ENCODE peak calls at places on chromosomes 13 and 19, in four cellular contexts. F, B, P and T are unnamed samples.

GRCh38 chr13:50735071-50735470 is 108.4 kb downstream of the DLEU7 start:
- DNase-seq in F (no peak), P (no peak), B (no peak), T (no peak)

GRCh38 chr13:99258946-99259345 is 767 bp upstream of the GPR18 start:
- DNase-seq in P (no peak), F (no peak), B (no peak), T (no peak)

GRCh38 chr19:33384983-33385382 is 11.5 kb downstream of the CEBPG start:
- DNase-seq in P (no peak), B (no peak), F (no peak), T (no peak)

GRCh38 chr19:18904334-18905057 is 8.5 kb upstream of the CERS1 start:
- DNase-seq in B (no peak), F (no peak), P (no peak), T (no peak)

GRCh38 chr19:58227964-58228583 is 640 bp upstream of the ZNF544 start:
- DNase-seq in P (no peak), F (no peak), B (no peak), T (no peak)

GRCh38 chr19:57583104-57583520 is 833 bp upstream of the ZIK1 start:
- DNase-seq in B (no peak), F (no peak), P (no peak), T (no peak)

GRCh38 chr19:11179716-11180297 is 17.5 kb downstream of the KANK2 start:
- DNase-seq in P (no peak), B (no peak), F (peak), T (no peak)

GRCh38 chr19:347946-348861 is 3.6 kb upstream of the MIER2 start:
- DNase-seq in P (peak), B (no peak), F (no peak), T (peak)

GRCh38 chr13:60620611-60621395 is 223.8 kb downstream of the TDRD3 start:
- DNase-seq in B (no peak), P (no peak), F (no peak), T (no peak)

GRCh38 chr19:3606174-3606689 is 443 bp downstream of the TBXA2R start:
- DNase-seq in B (peak), P (no peak), F (no peak), T (peak)

GRCh38 chr19:23440207-23440606 is 44.9 kb upstream of the ZNF91 start:
- DNase-seq in F (no peak), B (peak), P (no peak), T (peak)

GRCh38 chr19:33134571-33135041 is 2.7 kb downstream of the WDR88 start:
- DNase-seq in F (no peak), B (no peak), P (no peak), T (peak)

GRCh38 chr13:27644302-27644701 is 22.6 kb downstream of the POLR1D start:
- DNase-seq in P (no peak), F (no peak), B (no peak), T (no peak)

GRCh38 chr19:29381353-29382203 is 144.2 kb upstream of the VSTM2B start:
- DNase-seq in P (no peak), F (no peak), B (no peak), T (no peak)

GRCh38 chr13:88223958-88224357 is 552.8 kb downstream of the SLITRK5 start:
- DNase-seq in P (no peak), B (no peak), F (no peak), T (no peak)

GRCh38 chr13:106471957-106472543 is 63.4 kb downstream of the EFNB2 start:
- DNase-seq in F (no peak), P (peak), B (no peak), T (peak)

GRCh38 chr13:79915386-79915785 is 425.5 kb downstream of the SPRY2 start:
- DNase-seq in B (no peak), P (no peak), F (no peak), T (no peak)

GRCh38 chr19:3387645-3388589 is 21.5 kb downstream of the NFIC start:
- DNase-seq in B (no peak), F (no peak), P (no peak), T (no peak)

GRCh38 chr19:41325947-41326706 is 16.2 kb downstream of the CCDC97 start:
- DNase-seq in B (no peak), F (no peak), P (peak), T (no peak)

GRCh38 chr13:41848435-41849255 is 112.3 kb downstream of the VWA8 start:
- DNase-seq in B (no peak), P (no peak), F (no peak), T (no peak)

GRCh38 chr19:336067-336614 is 8.5 kb downstream of the MIER2 start:
- DNase-seq in B (peak), P (no peak), F (no peak), T (no peak)

GRCh38 chr19:1302534-1303239 is 17.0 kb downstream of the EFNA2 start:
- DNase-seq in B (no peak), F (no peak), P (no peak), T (no peak)

GRCh38 chr19:44745386-44745831 is 3.1 kb upstream of the BCL3 start:
- DNase-seq in B (peak), P (no peak), F (no peak), T (peak)

GRCh38 chr13:107275945-107276614 is 708.1 kb upstream of the ARGLU1 start:
- DNase-seq in F (no peak), P (no peak), B (no peak), T (no peak)

GRCh38 chr13:98441056-98441676 is 135.7 kb downstream of the STK24 start:
- DNase-seq in P (no peak), F (no peak), B (no peak), T (no peak)

GRCh38 chr19:48511321-48511731 is 309 bp downstream of the LMTK3 start:
- DNase-seq in F (no peak), B (no peak), P (no peak), T (no peak)

GRCh38 chr19:13176345-13176744 is 26.1 kb downstream of the IER2 start:
- DNase-seq in B (no peak), F (no peak), P (no peak), T (no peak)

GRCh38 chr19:13169769-13170168 is 19.6 kb downstream of the IER2 start:
- DNase-seq in P (no peak), B (peak), F (no peak), T (no peak)

GRCh38 chr19:13171146-13171545 is 20.9 kb downstream of the IER2 start:
- DNase-seq in B (no peak), P (no peak), F (no peak), T (no peak)

GRCh38 chr19:13173129-13173737 is 23.0 kb downstream of the IER2 start:
- DNase-seq in F (no peak), P (no peak), B (no peak), T (no peak)

DNA sequence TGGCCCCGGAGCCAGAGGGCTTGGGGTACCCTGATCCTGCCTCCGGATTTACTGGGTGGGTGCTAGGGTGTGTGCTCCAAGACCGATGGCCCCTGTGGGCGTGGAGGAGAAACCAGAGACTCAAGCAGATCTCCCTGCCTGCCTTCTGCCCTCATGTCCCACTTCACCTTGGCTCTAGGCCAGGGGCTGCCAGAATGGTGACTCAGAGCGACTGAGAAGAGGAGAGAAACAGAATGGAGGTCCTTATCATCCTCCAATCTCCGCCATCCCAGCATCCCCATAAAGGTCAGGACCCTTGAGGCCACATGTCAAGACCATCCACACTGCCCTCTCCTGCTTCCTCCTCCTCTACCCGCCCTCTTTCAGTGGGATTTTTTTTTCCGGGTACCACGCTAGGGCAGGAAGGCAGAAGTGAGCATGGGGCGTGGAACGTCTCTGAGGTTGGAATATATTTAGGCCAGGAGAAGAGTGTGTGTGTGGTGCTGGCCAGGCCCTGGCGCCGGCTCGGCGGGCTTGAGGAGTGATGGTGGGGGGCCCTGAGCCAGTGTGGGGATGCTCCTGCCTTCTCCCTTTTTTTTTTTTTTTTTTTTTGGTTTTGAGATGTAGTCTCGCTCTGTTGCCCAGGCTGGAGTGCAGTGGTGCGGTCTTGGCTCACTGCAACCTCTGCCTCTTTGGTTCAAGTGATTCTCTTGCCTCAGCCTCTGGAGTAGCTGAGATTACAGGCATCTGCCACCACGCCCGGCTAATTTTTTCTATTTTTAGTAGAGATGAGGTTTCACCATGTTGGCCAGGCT is 22.3 kb downstream of the IER2 start:
- DNase-seq in F (no peak), B (peak), P (no peak), T (no peak)
- TF ChIP-seq TCF7 in F (no peak), B (no peak), P (no peak), T (no peak)

DNA sequence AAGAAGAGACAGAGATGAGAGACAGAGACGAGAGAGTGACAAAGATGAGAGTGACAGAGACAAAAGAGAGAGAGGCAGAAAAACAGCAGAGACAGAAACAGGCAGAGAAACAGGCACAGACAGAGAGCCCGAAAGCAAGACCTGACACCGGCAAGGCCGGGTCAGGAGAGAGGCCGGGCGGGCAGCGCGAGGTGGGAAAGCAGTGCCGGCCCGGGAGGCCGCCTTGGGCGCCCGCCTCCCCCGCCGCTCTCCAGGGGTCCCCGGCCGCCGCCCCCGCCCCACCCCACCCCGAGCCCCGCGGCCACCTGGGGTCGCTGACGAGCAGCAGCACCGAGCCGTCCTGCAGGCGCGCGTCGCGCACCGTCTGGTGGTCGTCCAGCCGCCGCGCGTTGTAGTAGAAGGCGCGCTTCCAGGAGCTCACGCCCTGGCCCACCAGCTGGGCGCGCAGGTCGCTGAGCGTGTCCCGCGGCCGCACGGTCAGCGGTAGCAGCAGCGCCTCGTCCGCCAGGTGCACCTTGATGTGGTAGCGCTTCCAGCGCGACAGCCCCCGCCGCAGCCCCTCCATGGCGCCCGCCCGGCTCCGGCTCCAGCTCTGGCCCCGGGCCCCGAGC is at the start of gene TINCR:
- DNase-seq in F (no peak), B (no peak), P (no peak), T (peak)
- TF ChIP-seq TCF7 in F (no peak), B (no peak), P (no peak), T (no peak)

GRCh38 chr13:73603646-73604045 is 530.6 kb downstream of the KLF12 start:
- DNase-seq in P (no peak), B (no peak), F (no peak), T (no peak)
- TF ChIP-seq TCF7 in P (no peak), B (no peak), F (no peak), T (no peak)

DNA sequence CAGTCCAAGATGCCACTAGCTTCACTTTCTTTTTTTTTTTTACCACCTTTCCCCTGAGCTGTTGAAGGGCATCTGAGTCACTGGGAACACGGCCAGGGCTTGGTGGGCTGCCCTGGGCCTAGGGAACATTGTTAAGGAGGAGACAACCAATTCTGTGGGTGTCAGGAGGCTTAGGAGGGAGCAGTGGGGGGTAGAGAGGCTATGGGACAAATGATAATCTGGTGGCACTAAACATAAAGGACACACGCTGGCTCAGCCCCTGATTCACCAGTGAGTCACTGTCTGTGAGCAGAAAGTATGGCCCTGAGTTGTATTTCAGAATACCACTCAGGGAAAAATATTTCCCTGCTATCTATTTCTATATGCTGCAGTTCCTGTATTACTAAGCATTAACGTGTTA is 207.8 kb downstream of the DCLK1 start:
- DNase-seq in B (no peak), F (no peak), P (no peak), T (no peak)
- TF ChIP-seq TCF7 in B (no peak), F (no peak), P (no peak), T (no peak)

DNA sequence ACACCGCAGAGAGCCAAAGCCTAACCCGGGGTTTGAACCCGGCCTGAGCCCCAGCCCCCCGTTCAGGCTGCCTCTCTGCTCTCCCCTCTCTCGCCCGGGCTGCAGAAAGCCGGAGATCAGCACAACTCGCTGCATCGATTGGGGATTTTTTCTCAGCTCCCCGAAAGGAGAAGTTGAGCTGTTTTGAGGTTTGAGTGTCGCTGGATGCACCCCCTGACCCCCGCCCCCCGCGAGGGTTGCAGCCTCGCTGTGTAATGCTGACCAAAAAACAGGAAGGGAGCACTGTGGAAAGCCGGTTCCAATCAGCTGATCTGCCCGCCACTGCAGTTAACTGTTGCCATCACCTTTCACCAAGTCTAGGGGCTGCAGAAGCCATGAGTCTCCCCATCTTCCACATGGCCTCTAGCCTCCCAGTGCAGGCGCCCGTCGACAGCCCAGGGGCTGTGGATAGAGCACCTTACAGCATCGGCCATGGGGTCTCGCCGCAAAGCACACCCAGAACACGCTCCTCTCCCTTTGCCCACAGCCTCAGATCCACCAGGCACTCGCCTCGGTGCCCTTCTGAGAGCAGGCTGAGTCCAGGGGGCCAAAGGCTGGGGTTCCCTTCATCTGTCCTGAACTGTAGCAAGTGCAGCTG is 34.5 kb downstream of the MYO9B start:
- DNase-seq in B (no peak), F (peak), P (no peak), T (no peak)
- TF ChIP-seq TCF7 in B (no peak), F (no peak), P (no peak), T (no peak)

DNA sequence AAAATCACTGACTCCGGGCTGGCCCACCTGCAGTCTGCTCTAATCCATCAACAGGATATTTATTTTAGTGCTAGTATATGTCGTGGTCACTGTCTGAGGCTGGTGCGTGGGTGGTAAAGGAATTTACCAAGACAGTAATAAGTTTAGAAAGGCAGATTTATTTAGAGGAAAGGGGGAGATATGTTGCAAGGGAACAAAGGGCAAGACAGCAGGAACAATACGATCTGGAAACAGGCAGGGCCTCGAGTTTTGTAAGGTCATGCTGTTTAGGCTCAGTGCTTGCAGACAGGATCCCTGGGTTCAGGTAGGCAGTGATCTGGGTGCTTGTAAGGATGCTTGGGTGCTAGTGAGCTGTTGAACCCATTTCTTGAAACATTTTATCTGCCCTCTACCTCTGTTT is 748.2 kb upstream of the SLITRK5 start:
- DNase-seq in B (no peak), P (no peak), F (no peak), T (no peak)
- TF ChIP-seq TCF7 in B (no peak), P (no peak), F (no peak), T (no peak)

GRCh38 chr13:44651209-44651608 is 75.1 kb upstream of the TSC22D1 start:
- DNase-seq in B (no peak), F (no peak), P (no peak), T (no peak)

GRCh38 chr13:44652223-44652622 is 76.1 kb upstream of the TSC22D1 start:
- DNase-seq in B (no peak), P (no peak), F (no peak), T (no peak)

GRCh38 chr13:44649834-44650233 is 73.7 kb upstream of the TSC22D1 start:
- DNase-seq in P (no peak), B (no peak), F (no peak), T (no peak)

GRCh38 chr13:44651724-44652123 is 75.6 kb upstream of the TSC22D1 start:
- DNase-seq in F (no peak), B (no peak), P (no peak), T (no peak)

DNA sequence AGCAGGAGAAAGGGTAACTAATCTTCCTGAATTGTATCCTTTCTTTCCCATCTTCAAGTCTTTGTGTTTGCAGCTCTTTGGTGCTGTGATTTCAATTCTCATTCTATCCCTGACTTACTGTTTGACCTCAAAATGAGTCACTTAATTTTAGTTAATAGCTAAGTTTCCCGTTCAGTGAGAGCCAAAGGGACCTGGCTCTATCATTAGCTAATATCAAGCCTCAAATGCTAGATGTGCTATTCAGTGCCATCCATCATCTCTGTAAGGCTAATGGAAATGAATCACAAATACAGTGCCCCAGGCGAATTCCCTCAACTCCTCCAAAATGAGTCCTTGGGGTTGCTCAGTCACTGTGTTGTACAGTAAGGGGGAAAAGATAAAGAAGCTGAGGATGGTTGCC is 77.1 kb upstream of the TSC22D1 start:
- DNase-seq in F (no peak), P (no peak), B (no peak), T (no peak)
- TF ChIP-seq TCF7 in F (no peak), P (no peak), B (no peak), T (no peak)

GRCh38 chr13:31301119-31301518 is 101.3 kb downstream of the B3GLCT start:
- DNase-seq in B (no peak), F (no peak), P (no peak), T (no peak)
- TF ChIP-seq TCF7 in B (no peak), F (no peak), P (no peak), T (no peak)

DNA sequence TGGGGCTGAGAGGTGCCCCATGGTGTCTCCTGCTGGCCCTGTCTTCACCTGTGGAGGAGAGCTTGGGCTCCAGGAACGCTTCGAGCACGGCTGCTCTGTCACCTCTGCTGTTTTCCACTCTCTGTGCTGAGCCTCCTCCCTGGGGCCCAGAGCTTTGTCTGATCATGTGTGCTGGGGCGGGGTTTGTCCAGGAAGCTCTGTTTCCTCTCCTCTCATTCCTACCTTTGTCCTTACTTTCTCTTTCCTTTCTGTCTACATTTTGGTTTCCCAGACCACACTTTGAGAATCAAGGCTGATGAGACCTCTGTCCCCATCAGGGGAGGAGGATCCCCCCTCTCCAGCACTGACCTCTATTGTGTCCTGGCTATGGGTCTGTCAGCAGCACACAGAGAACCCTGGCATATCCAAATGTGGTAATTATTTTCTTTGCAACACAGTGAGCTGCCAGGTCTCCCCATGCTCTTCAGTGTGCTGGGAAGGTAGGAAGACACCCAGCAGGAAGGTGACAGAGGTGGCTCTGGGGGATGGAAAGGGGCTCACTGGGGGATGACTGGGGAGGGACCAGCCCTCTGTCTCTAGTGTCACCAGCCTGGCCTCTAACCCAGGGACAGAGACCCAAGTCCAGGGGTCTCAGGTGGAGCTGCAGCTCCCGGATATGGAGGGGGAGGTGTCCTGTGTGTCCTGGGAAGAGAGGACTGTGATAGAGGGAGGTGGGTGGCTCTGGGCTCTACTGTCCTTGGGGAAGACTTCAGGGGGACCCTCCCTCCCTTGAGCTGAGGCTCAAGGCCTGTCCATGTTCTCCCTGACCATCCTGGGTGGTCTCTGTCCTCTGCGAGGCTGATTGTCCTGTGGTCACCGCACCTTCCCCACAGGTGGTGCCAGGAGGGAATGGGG is at the start of gene CEACAM1:
- DNase-seq in P (peak), F (no peak), B (no peak), T (no peak)
- TF ChIP-seq TCF7 in P (no peak), F (no peak), B (no peak), T (no peak)

GRCh38 chr19:54158812-54159351 is 639 bp downstream of the LENG1 start:
- DNase-seq in F (no peak), B (no peak), P (no peak), T (no peak)
- TF ChIP-seq TCF7 in F (no peak), B (no peak), P (no peak), T (no peak)